ENCODE peak calls at places on chromosomes 16 and 17, in six cellular contexts. K, H, Q, G, N and S are unnamed samples.

GRCh38 chr16:67150833-67151396 is at the start of gene B3GNT9:
- DNase-seq in N (peak), K (peak), G (no peak), H (peak), Q (peak), S (no peak)

GRCh38 chr17:40678902-40679522 is 14.0 kb upstream of the KRT222 start:
- DNase-seq in Q (no peak), N (no peak), H (no peak), G (no peak), K (no peak), S (no peak)

GRCh38 chr16:56774009-56774408 is 44.1 kb downstream of the NUP93 start:
- DNase-seq in N (no peak), Q (no peak), H (no peak), G (no peak), K (no peak), S (no peak)

GRCh38 chr16:1784977-1785845 is 2.5 kb downstream of the NUBP2 start:
- DNase-seq in Q (no peak), G (no peak), K (no peak), H (no peak), N (no peak), S (no peak)

GRCh38 chr16:35596467-35596866 is 2137.1 kb downstream of the TP53TG3F start:
- DNase-seq in Q (no peak), N (no peak), H (no peak), K (no peak), G (no peak), S (no peak)

GRCh38 chr16:48959204-48959603 is 322.4 kb downstream of the CBLN1 start:
- DNase-seq in H (no peak), G (no peak), N (no peak), Q (no peak), K (no peak), S (no peak)

GRCh38 chr17:82419471-82419995 is 1.1 kb upstream of the OGFOD3 start:
- DNase-seq in K (no peak), Q (no peak), G (no peak), H (no peak), N (no peak), S (no peak)

GRCh38 chr17:50129946-50130777 is at the start of gene SAMD14:
- DNase-seq in N (no peak), Q (no peak), H (peak), K (no peak), G (no peak), S (no peak)

GRCh38 chr17:81002409-81003361 is 11.0 kb downstream of the CHMP6 start:
- DNase-seq in Q (no peak), N (peak), G (peak), K (no peak), H (no peak), S (peak)

GRCh38 chr17:37791434-37791833 is 46.6 kb upstream of the HNF1B start:
- DNase-seq in Q (no peak), K (no peak), G (no peak), H (peak), N (peak), S (no peak)

GRCh38 chr17:74737299-74738050 is 419 bp downstream of the RAB37 start:
- DNase-seq in H (peak), N (peak), Q (no peak), G (no peak), K (no peak), S (no peak)

GRCh38 chr17:38586788-38587187 is 19.0 kb downstream of the SRCIN1 start:
- DNase-seq in K (no peak), N (no peak), Q (no peak), G (no peak), H (no peak), S (no peak)

GRCh38 chr16:22323998-22324786 is 27.0 kb downstream of the POLR3E start:
- DNase-seq in K (no peak), G (no peak), Q (no peak), H (no peak), N (no peak), S (no peak)

GRCh38 chr17:15185625-15185991 is 79.5 kb downstream of the PMP22 start:
- DNase-seq in N (peak), H (no peak), G (peak), Q (no peak), K (peak), S (no peak)

GRCh38 chr17:14590458-14591250 is 289.8 kb downstream of the HS3ST3B1 start:
- DNase-seq in N (no peak), G (no peak), Q (no peak), H (no peak), K (no peak), S (no peak)

GRCh38 chr17:40980594-40980993 is 3.5 kb downstream of the KRT40 start:
- DNase-seq in K (no peak), H (no peak), N (peak), Q (no peak), G (no peak), S (no peak)

GRCh38 chr17:10735821-10736220 is 6.0 kb upstream of the TMEM220 start:
- DNase-seq in G (no peak), N (no peak), H (no peak), K (no peak), Q (no peak), S (no peak)

GRCh38 chr17:81519284-81520020 is 6.9 kb upstream of the ACTG1 start:
- DNase-seq in N (no peak), Q (no peak), K (no peak), G (no peak), H (peak), S (no peak)

GRCh38 chr17:28524476-28525415 is 18.6 kb downstream of the FOXN1 start:
- DNase-seq in K (peak), G (no peak), H (no peak), N (peak), Q (no peak), S (no peak)

GRCh38 chr17:29749045-29749825 is 126.5 kb upstream of the CORO6 start:
- DNase-seq in N (no peak), G (no peak), Q (no peak), H (no peak), K (no peak), S (no peak)

GRCh38 chr16:89378947-89379771 is 111.2 kb downstream of the ANKRD11 start:
- DNase-seq in N (no peak), Q (no peak), G (no peak), H (no peak), K (no peak), S (no peak)

GRCh38 chr16:84982434-84982833 is 28.9 kb downstream of the ZDHHC7 start:
- DNase-seq in H (no peak), K (no peak), N (no peak), Q (no peak), G (no peak), S (no peak)

GRCh38 chr16:84932691-84933090 is 78.6 kb downstream of the ZDHHC7 start:
- DNase-seq in N (no peak), H (no peak), Q (no peak), G (no peak), K (no peak), S (no peak)

GRCh38 chr17:60305141-60305540 is 86.8 kb downstream of the USP32 start:
- DNase-seq in Q (no peak), H (peak), G (no peak), N (no peak), K (no peak), S (no peak)

GRCh38 chr16:90020838-90021382 is 1.7 kb upstream of the DBNDD1 start:
- DNase-seq in G (no peak), Q (no peak), K (no peak), H (peak), N (peak), S (no peak)

GRCh38 chr17:49404371-49404770 is 10.3 kb downstream of the PHB1 start:
- DNase-seq in H (peak), G (no peak), K (no peak), Q (no peak), N (no peak), S (no peak)

GRCh38 chr17:61310611-61311010 is 89.0 kb upstream of the TBX2 start:
- DNase-seq in N (no peak), Q (no peak), H (no peak), K (no peak), G (no peak), S (no peak)

GRCh38 chr16:165218-165538 is 600 bp upstream of the HBM start:
- DNase-seq in N (no peak), H (no peak), G (no peak), K (no peak), Q (no peak), S (no peak)

GRCh38 chr16:28204211-28204610 is 7.6 kb downstream of the XPO6 start:
- DNase-seq in H (no peak), Q (no peak), G (no peak), N (no peak), K (no peak), S (no peak)

GRCh38 chr17:76597156-76598003 is 11.7 kb upstream of the ST6GALNAC2 start:
- DNase-seq in K (no peak), Q (no peak), N (no peak), G (peak), H (peak), S (no peak)

GRCh38 chr17:65115721-65116312 is 21.4 kb upstream of the RGS9 start:
- DNase-seq in H (no peak), G (no peak), K (no peak), Q (no peak), N (no peak), S (no peak)

GRCh38 chr17:39744075-39744835 is 6.5 kb downstream of the GRB7 start:
- DNase-seq in Q (no peak), H (no peak), K (no peak), N (no peak), G (no peak), S (no peak)

GRCh38 chr17:27577124-27577761 is 53.7 kb upstream of the LGALS9 start:
- DNase-seq in N (peak), G (no peak), K (peak), H (no peak), Q (no peak), S (no peak)

GRCh38 chr16:85173981-85174751 is 61.9 kb upstream of the CIBAR2 start:
- DNase-seq in Q (no peak), K (peak), H (no peak), N (peak), G (no peak), S (no peak)

GRCh38 chr17:9120471-9120870 is 99.2 kb downstream of the NTN1 start:
- DNase-seq in H (peak), N (no peak), Q (no peak), G (no peak), K (no peak), S (no peak)
- TF ChIP-seq CTCF in H (peak), N (no peak), Q (peak), G (no peak), K (peak), S (no peak)

GRCh38 chr16:53771655-53772497 is 67.9 kb downstream of the FTO start:
- DNase-seq in Q (no peak), H (no peak), K (no peak), G (no peak), N (no peak), S (no peak)

GRCh38 chr16:53775821-53776431 is 72.0 kb downstream of the FTO start:
- DNase-seq in K (peak), G (peak), Q (no peak), N (peak), H (no peak), S (peak)

GRCh38 chr16:53775106-53775820 is 71.3 kb downstream of the FTO start:
- DNase-seq in K (no peak), G (no peak), Q (no peak), H (no peak), N (no peak), S (no peak)

GRCh38 chr16:53773150-53773846 is 69.3 kb downstream of the FTO start:
- DNase-seq in N (peak), Q (no peak), H (peak), K (peak), G (peak), S (no peak)

GRCh38 chr16:53773881-53774280 is 69.9 kb downstream of the FTO start:
- DNase-seq in H (no peak), K (no peak), N (no peak), G (no peak), Q (no peak), S (no peak)
- TF ChIP-seq CTCF in H (no peak), K (no peak), N (no peak), G (no peak), Q (no peak), S (no peak)

GRCh38 chr17:7018331-7018964 is 4.4 kb upstream of the BCL6B start:
- DNase-seq in Q (peak), N (no peak), G (peak), H (no peak), K (no peak), S (no peak)
- TF ChIP-seq CTCF in Q (no peak), N (no peak), G (no peak), H (no peak), K (no peak), S (no peak)

DNA sequence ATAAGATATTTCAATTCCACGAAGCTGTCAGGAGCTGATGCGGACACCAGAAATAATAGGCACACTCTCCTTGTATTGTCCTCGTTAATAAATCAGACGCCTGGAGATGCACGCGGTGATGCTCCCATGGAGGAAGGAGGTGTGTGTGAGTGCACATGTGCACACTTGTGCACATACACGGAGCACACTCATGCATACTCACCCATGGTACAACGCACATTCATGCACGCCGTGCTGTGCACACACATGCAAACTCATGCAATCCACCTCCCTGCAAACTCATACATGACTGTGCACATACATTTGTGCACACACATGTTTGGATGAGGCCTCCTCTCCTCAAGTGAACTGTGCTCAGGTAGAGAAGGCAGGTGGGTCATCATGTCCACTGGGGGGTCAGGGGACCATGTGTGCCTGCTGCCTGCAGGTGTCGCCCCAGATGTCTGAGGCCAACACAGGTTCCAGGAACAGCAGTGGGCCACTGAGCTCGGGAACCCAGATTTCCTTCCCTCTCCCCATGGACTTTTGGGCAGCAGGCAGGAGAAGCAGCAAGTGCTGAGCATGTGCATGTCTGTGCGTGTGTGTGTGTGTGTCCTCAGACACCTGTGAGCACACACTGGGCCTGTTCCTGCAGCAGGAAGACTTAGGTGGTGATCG is 165.3 kb downstream of the SDK2 start:
- DNase-seq in K (no peak), H (no peak), N (no peak), G (no peak), Q (no peak), S (no peak)
- TF ChIP-seq CTCF in K (no peak), H (peak), N (no peak), G (no peak), Q (no peak), S (no peak)

GRCh38 chr16:13766334-13766733 is 153.6 kb upstream of the ERCC4 start:
- DNase-seq in K (no peak), G (no peak), Q (no peak), H (no peak), N (no peak), S (no peak)

GRCh38 chr16:13770436-13770835 is 149.5 kb upstream of the ERCC4 start:
- DNase-seq in N (no peak), G (no peak), Q (no peak), K (no peak), H (no peak), S (no peak)

GRCh38 chr16:13772782-13773181 is 147.2 kb upstream of the ERCC4 start:
- DNase-seq in K (no peak), G (no peak), N (no peak), H (no peak), Q (no peak), S (no peak)

DNA sequence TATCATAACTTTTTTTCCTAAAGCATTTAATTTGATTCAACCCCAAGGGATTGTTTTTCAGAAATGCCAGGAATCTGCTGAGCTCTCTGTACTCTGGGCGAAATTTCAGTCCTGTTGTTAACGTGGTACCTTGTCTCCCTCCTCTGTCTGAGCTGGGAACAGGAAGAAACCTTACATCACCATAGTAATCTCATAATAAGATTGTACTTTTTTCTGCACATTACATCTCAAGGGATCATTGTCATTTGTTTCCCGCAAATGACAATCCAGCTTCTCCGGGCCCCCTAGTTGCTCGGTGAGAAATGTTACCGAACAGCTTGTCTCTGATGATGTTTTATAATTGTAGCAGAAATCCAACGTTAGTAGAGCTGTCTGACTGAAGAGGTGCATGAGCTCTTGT is 152.7 kb upstream of the ERCC4 start:
- DNase-seq in G (no peak), Q (no peak), K (no peak), H (no peak), N (no peak), S (no peak)
- TF ChIP-seq CTCF in G (no peak), Q (no peak), K (no peak), H (no peak), N (no peak), S (no peak)

DNA sequence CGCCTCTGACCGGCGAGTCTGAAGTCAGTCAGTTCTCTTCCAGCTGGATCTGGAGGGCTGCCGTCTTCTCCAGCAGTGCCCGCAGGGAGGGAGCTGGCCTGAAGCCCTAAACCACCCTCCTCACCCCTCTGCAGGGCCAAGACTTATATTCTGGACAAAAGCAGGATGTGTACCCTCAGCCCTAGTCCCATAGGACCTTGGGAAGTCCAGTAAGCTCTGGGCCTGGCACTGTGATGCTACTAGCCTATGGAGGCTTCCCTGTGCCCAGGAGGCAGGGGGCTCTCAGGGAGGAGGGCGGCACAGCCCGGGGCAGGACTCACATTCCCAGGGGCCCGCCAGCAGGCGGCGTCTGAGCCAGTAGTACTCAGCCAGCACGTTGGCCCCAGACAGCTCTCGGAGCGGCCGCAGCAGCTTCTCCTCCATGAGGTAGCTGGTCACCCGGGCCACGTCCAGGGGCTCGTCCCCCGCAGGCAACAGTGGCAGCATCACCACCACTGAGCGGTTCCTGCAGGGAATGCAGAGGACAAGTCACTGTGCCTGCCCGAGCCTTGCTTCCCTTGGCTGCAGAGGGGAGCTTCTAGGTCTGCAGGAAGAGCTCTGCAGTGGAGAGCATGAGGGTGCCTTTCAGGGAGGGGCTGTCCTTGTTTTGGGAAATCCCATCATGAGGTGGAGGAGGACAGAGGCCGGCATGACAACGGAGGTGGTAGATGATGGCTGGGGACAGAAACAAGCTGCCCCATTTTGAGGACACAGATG is 41.7 kb downstream of the RMI2 start:
- DNase-seq in H (no peak), N (peak), K (peak), G (no peak), Q (no peak), S (no peak)
- TF ChIP-seq CTCF in H (peak), N (peak), K (peak), G (no peak), Q (peak), S (no peak)

GRCh38 chr17:1108560-1108809 is 71.3 kb downstream of the ABR start:
- DNase-seq in H (no peak), K (no peak), N (no peak), G (no peak), Q (no peak), S (no peak)
- TF ChIP-seq CTCF in H (no peak), K (no peak), N (no peak), G (no peak), Q (no peak), S (no peak)

DNA sequence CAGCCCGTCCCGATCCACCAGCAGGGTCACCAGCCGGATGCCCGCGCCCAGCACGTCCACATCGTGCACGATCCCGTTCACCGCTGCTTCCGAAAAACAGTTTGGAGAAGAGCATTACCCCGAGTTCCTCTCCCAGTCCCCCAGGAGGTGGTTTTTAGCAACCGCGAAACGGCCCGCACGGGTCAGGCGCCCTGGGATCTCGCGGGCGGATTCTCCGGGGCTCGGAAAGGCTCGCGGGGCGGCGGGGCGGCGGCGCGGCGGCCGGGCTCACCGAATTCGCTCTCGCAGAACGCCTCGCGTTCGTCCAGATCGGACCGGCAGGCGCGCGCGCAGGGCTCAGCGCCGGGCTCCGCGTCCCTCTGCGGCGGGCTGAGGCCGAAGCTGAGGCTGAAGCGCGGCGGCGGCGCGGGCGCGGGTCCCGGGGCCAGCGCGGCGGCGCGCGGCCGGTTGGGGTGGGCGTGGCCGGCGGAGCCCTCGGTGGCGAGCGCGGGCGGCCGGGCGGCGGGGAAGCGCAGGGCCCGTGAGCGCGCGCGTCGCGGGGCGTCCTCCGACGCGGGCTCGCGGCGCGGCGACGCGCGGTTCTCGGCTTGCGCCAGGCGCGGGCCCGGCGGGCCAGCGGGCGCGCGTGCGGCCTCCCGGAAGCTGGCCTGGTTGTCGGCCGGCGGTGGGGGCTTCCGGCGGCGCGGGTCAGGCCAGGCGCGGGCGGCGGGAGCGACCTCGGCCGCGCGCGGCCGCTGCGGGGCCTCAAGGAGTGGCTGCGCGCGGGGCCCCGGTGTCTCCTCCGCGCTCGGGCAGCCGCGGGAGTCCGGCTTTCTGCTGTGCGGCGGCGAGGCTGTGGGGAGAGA is 2.9 kb downstream of the C17orf58 start:
- DNase-seq in H (peak), Q (peak), G (peak), K (peak), N (peak), S (peak)
- TF ChIP-seq CTCF in H (no peak), Q (no peak), G (no peak), K (peak), N (no peak), S (no peak)

GRCh38 chr17:32486701-32487459 is at the start of gene CDK5R1:
- DNase-seq in G (no peak), N (peak), Q (no peak), K (no peak), H (peak), S (no peak)

GRCh38 chr17:32488177-32488542 is 1.4 kb downstream of the CDK5R1 start:
- DNase-seq in Q (no peak), K (no peak), H (no peak), G (no peak), N (no peak), S (no peak)

GRCh38 chr17:32488604-32489180 is 1.9 kb downstream of the CDK5R1 start:
- DNase-seq in K (no peak), H (no peak), N (no peak), Q (no peak), G (no peak), S (no peak)

GRCh38 chr17:32486091-32486700 is 597 bp upstream of the CDK5R1 start:
- DNase-seq in G (no peak), N (peak), Q (no peak), H (peak), K (no peak), S (peak)

GRCh38 chr17:32487460-32488176 is 825 bp downstream of the CDK5R1 start:
- DNase-seq in N (no peak), K (no peak), G (no peak), Q (no peak), H (peak), S (no peak)
- TF ChIP-seq CTCF in N (no peak), K (no peak), G (no peak), Q (no peak), H (no peak), S (no peak)